ENCODE peak calls at places on chromosomes 13 and 19, in eight cellular contexts. One of them, this sample, is unnamed.

GRCh38 chr13:113898391-113898790 is 34.5 kb upstream of the GAS6 start:
- DNase-seq in putamen: no peak
- DNase-seq in Daoy: no peak
- DNase-seq in stimulated activated CD4-positive, alpha-beta T cell treated with anti-CD3 and anti-CD28 coated beads, Interleukin-4, amount 100 ng/mL, for 48 hours: no peak
- DNase-seq in NCI-H146: no peak
- DNase-seq in Calu3: no peak
- DNase-seq in neural crest cell: no peak
- DNase-seq in transverse colon: no peak
- DNase-seq in this sample: no peak

GRCh38 chr13:49635599-49636433 is 7.5 kb downstream of the ARL11 start:
- DNase-seq in Calu3: no peak
- DNase-seq in NCI-H146: peak; percentile 81
- DNase-seq in neural crest cell: no peak
- DNase-seq in Daoy: no peak
- DNase-seq in stimulated activated CD4-positive, alpha-beta T cell treated with anti-CD3 and anti-CD28 coated beads, Interleukin-4, amount 100 ng/mL, for 48 hours: no peak
- DNase-seq in transverse colon: no peak
- DNase-seq in putamen: no peak
- DNase-seq in this sample: peak; percentile 97

GRCh38 chr19:44164673-44165512 is at the start of gene ZNF226:
- DNase-seq in putamen: peak; percentile 99
- DNase-seq in NCI-H146: peak; percentile 99
- DNase-seq in stimulated activated CD4-positive, alpha-beta T cell treated with anti-CD3 and anti-CD28 coated beads, Interleukin-4, amount 100 ng/mL, for 48 hours: peak; percentile 60
- DNase-seq in transverse colon: peak; percentile 91
- DNase-seq in Calu3: peak; percentile 91
- DNase-seq in Daoy: peak; percentile 98
- DNase-seq in neural crest cell: peak; percentile 64
- DNase-seq in this sample: peak; percentile 99

GRCh38 chr19:44512326-44513298 is 12.3 kb upstream of the ZNF180 start:
- DNase-seq in NCI-H146: peak; percentile 48
- DNase-seq in stimulated activated CD4-positive, alpha-beta T cell treated with anti-CD3 and anti-CD28 coated beads, Interleukin-4, amount 100 ng/mL, for 48 hours: peak; percentile 50
- DNase-seq in neural crest cell: peak; percentile 59
- DNase-seq in Calu3: peak; percentile 81
- DNase-seq in transverse colon: peak; percentile 14
- DNase-seq in putamen: no peak
- DNase-seq in Daoy: peak; percentile 27
- DNase-seq in this sample: no peak

GRCh38 chr13:26517931-26518330 is 39.6 kb upstream of the WASF3 start:
- DNase-seq in putamen: no peak
- DNase-seq in Calu3: no peak
- DNase-seq in neural crest cell: no peak
- DNase-seq in Daoy: no peak
- DNase-seq in NCI-H146: no peak
- DNase-seq in transverse colon: no peak
- DNase-seq in stimulated activated CD4-positive, alpha-beta T cell treated with anti-CD3 and anti-CD28 coated beads, Interleukin-4, amount 100 ng/mL, for 48 hours: no peak
- DNase-seq in this sample: no peak

GRCh38 chr19:3034845-3035541 is 5.9 kb upstream of the TLE2 start:
- DNase-seq in putamen: no peak
- DNase-seq in stimulated activated CD4-positive, alpha-beta T cell treated with anti-CD3 and anti-CD28 coated beads, Interleukin-4, amount 100 ng/mL, for 48 hours: peak; percentile 41
- DNase-seq in NCI-H146: no peak
- DNase-seq in transverse colon: peak; percentile 64
- DNase-seq in Daoy: peak; percentile 67
- DNase-seq in Calu3: no peak
- DNase-seq in neural crest cell: no peak
- DNase-seq in this sample: no peak

GRCh38 chr13:31898383-31899071 is 133.0 kb upstream of the FRY start:
- DNase-seq in stimulated activated CD4-positive, alpha-beta T cell treated with anti-CD3 and anti-CD28 coated beads, Interleukin-4, amount 100 ng/mL, for 48 hours: no peak
- DNase-seq in Calu3: no peak
- DNase-seq in putamen: no peak
- DNase-seq in Daoy: no peak
- DNase-seq in NCI-H146: no peak
- DNase-seq in neural crest cell: no peak
- DNase-seq in transverse colon: no peak
- DNase-seq in this sample: no peak

GRCh38 chr13:98460519-98460918 is 116.4 kb downstream of the STK24 start:
- DNase-seq in neural crest cell: no peak
- DNase-seq in Daoy: no peak
- DNase-seq in transverse colon: no peak
- DNase-seq in NCI-H146: no peak
- DNase-seq in stimulated activated CD4-positive, alpha-beta T cell treated with anti-CD3 and anti-CD28 coated beads, Interleukin-4, amount 100 ng/mL, for 48 hours: no peak
- DNase-seq in Calu3: no peak
- DNase-seq in putamen: peak; percentile 79
- DNase-seq in this sample: no peak

GRCh38 chr13:33743438-33744368 is 74.2 kb upstream of the RFC3 start:
- DNase-seq in NCI-H146: peak; percentile 62
- DNase-seq in putamen: no peak
- DNase-seq in transverse colon: no peak
- DNase-seq in neural crest cell: no peak
- DNase-seq in stimulated activated CD4-positive, alpha-beta T cell treated with anti-CD3 and anti-CD28 coated beads, Interleukin-4, amount 100 ng/mL, for 48 hours: no peak
- DNase-seq in Daoy: no peak
- DNase-seq in Calu3: no peak
- DNase-seq in this sample: no peak

GRCh38 chr19:17767559-17767958 is 16.3 kb downstream of the FCHO1 start:
- DNase-seq in Calu3: no peak
- DNase-seq in NCI-H146: no peak
- DNase-seq in neural crest cell: no peak
- DNase-seq in transverse colon: no peak
- DNase-seq in Daoy: no peak
- DNase-seq in putamen: no peak
- DNase-seq in stimulated activated CD4-positive, alpha-beta T cell treated with anti-CD3 and anti-CD28 coated beads, Interleukin-4, amount 100 ng/mL, for 48 hours: no peak
- DNase-seq in this sample: no peak

GRCh38 chr19:377801-378581 is 31.0 kb downstream of the C2CD4C start:
- DNase-seq in NCI-H146: no peak
- DNase-seq in stimulated activated CD4-positive, alpha-beta T cell treated with anti-CD3 and anti-CD28 coated beads, Interleukin-4, amount 100 ng/mL, for 48 hours: no peak
- DNase-seq in neural crest cell: no peak
- DNase-seq in Daoy: no peak
- DNase-seq in Calu3: no peak
- DNase-seq in putamen: no peak
- DNase-seq in transverse colon: no peak
- DNase-seq in this sample: no peak

This sample was measured in iPS DF 19.7.